ENCODE peak calls at places on chromosomes 3 and 15, in nine cellular contexts. M is HepG2, C is fibroblast of lung, Z is dorsolateral prefrontal cortex, K is A549, Y is GM23338, A is mucosa of descending colon, S is astrocyte, T is heart left ventricle. R is an unnamed sample.

GRCh38 chr3:105999856-106000255 is 131.0 kb upstream of the CBLB start:
- DNase-seq in M (no peak), C (no peak), Z (no peak), K (no peak), Y (no peak), A (no peak), S (no peak), T (no peak), R (no peak)

GRCh38 chr15:96331141-96331941 is 841 bp downstream of the NR2F2 start:
- DNase-seq in M (no peak), C (peak), Z (no peak), K (no peak), Y (no peak), A (no peak), S (peak), T (no peak), R (no peak)

GRCh38 chr15:73265536-73266153 is 103.1 kb downstream of the HCN4 start:
- DNase-seq in M (peak), C (peak), Z (peak), K (peak), Y (peak), A (peak), S (peak), T (no peak), R (no peak)

GRCh38 chr3:136266468-136266867 is 16.3 kb downstream of the PCCB start:
- DNase-seq in M (peak), C (peak), Z (no peak), K (peak), Y (no peak), A (no peak), S (peak), T (no peak), R (peak)

GRCh38 chr3:108820586-108820985 is 2.0 kb upstream of the TRAT1 start:
- DNase-seq in M (no peak), C (no peak), Z (no peak), K (no peak), Y (no peak), A (no peak), S (no peak), T (no peak), R (no peak)

GRCh38 chr15:96038650-96039049 is 291.9 kb upstream of the NR2F2 start:
- DNase-seq in M (no peak), C (no peak), Z (no peak), K (no peak), Y (no peak), A (no peak), S (peak), T (no peak), R (no peak)

GRCh38 chr15:52291204-52291603 is 4.4 kb downstream of the MYO5C start:
- DNase-seq in M (no peak), C (no peak), Z (no peak), K (no peak), Y (no peak), A (no peak), S (no peak), T (no peak), R (no peak)

GRCh38 chr15:90268415-90268814 is 2.9 kb downstream of the NGRN start:
- DNase-seq in M (no peak), C (no peak), Z (no peak), K (no peak), Y (peak), A (no peak), S (no peak), T (no peak), R (no peak)

GRCh38 chr15:88274534-88275460 is 18.3 kb upstream of the NTRK3 start:
- DNase-seq in M (peak), C (peak), Z (peak), K (peak), Y (peak), A (peak), S (no peak), T (peak), R (no peak)

GRCh38 chr15:68557469-68558317 is 21.1 kb upstream of the CORO2B start:
- DNase-seq in M (no peak), C (no peak), Z (no peak), K (no peak), Y (no peak), A (no peak), S (no peak), T (no peak), R (no peak)

GRCh38 chr3:191301017-191301416 is 28.2 kb upstream of the CCDC50 start:
- DNase-seq in M (no peak), C (no peak), Z (no peak), K (no peak), Y (no peak), A (no peak), S (no peak), T (no peak), R (no peak)

GRCh38 chr15:48962662-48963523 is 826 bp downstream of the SHC4 start:
- DNase-seq in M (no peak), C (peak), Z (peak), K (no peak), Y (peak), A (peak), S (no peak), T (no peak), R (no peak)

GRCh38 chr15:48966595-48967301 is 3.0 kb upstream of the SHC4 start:
- DNase-seq in M (no peak), C (peak), Z (no peak), K (no peak), Y (no peak), A (no peak), S (peak), T (no peak), R (no peak)

GRCh38 chr15:48964898-48965297 is 1.2 kb upstream of the SHC4 start:
- DNase-seq in M (no peak), C (no peak), Z (no peak), K (no peak), Y (no peak), A (no peak), S (no peak), T (no peak), R (no peak)

GRCh38 chr15:48965972-48966371 is 2.3 kb upstream of the SHC4 start:
- DNase-seq in M (no peak), C (peak), Z (no peak), K (peak), Y (no peak), A (no peak), S (no peak), T (no peak), R (no peak)

GRCh38 chr15:48963524-48964113 is at the start of gene SHC4:
- DNase-seq in M (peak), C (peak), Z (peak), K (peak), Y (peak), A (peak), S (peak), T (peak), R (no peak)
- H3K4me3 ChIP-seq in M (peak), C (peak), Z (peak), K (peak), Y (peak), A (no peak), S (peak), T (peak), R (peak)

DNA sequence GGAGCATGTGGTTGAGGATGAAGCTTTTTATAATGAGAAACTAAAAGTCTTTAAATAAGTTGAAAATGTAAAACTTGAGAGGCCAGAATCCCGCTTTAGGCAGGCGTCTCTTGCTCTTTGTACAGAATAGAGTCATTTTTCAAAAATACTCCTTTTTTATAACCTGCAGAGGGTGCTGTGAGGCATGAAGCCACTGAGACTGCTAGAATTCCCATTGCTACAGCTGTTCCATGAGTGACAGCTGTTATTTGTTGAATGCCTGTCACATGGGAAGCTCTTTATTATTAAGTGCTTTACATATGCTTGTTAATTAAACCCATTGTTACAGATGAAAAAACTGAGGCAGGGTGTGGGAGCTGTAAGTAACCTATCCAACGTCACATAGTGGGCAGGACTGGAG is 18.5 kb downstream of the MINAR1 start:
- DNase-seq in M (peak), C (no peak), Z (no peak), K (no peak), Y (peak), A (no peak), S (no peak), T (no peak), R (no peak)
- TF ChIP-seq CTCF in M (peak), C (no peak), Z (no peak), K (peak), Y (peak), A (no peak), S (peak), T (no peak), R (peak)

GRCh38 chr3:194206375-194206774 is 70.4 kb downstream of the HES1 start:
- DNase-seq in M (no peak), C (peak), Z (peak), K (no peak), Y (no peak), A (peak), S (peak), T (no peak), R (no peak)

GRCh38 chr3:194215392-194215791 is 79.4 kb downstream of the HES1 start:
- DNase-seq in M (no peak), C (no peak), Z (no peak), K (no peak), Y (no peak), A (no peak), S (no peak), T (no peak), R (no peak)

GRCh38 chr3:194208701-194209100 is 72.8 kb downstream of the HES1 start:
- DNase-seq in M (no peak), C (no peak), Z (no peak), K (no peak), Y (no peak), A (no peak), S (no peak), T (no peak), R (no peak)

GRCh38 chr3:194212869-194213320 is 76.9 kb downstream of the HES1 start:
- DNase-seq in M (no peak), C (no peak), Z (no peak), K (no peak), Y (peak), A (no peak), S (peak), T (no peak), R (no peak)

GRCh38 chr3:194212021-194212868 is 76.3 kb downstream of the HES1 start:
- DNase-seq in M (no peak), C (no peak), Z (no peak), K (no peak), Y (peak), A (no peak), S (no peak), T (no peak), R (no peak)
- H3K4me3 ChIP-seq in M (no peak), C (no peak), Z (no peak), K (no peak), Y (peak), A (no peak), S (no peak), T (no peak), R (no peak)

GRCh38 chr3:153760952-153761351 is 360.2 kb upstream of the ARHGEF26 start:
- DNase-seq in M (no peak), C (no peak), Z (no peak), K (no peak), Y (no peak), A (no peak), S (no peak), T (no peak), R (no peak)
- TF ChIP-seq CTCF in M (no peak), C (no peak), Z (no peak), K (no peak), Y (no peak), A (no peak), S (no peak), T (no peak), R (no peak)

GRCh38 chr3:59818033-59818936 is 768.5 kb upstream of the CFAP20DC start:
- DNase-seq in M (no peak), C (peak), Z (peak), K (peak), Y (no peak), A (peak), S (peak), T (peak), R (peak)

GRCh38 chr3:59812188-59812587 is 762.4 kb upstream of the CFAP20DC start:
- DNase-seq in M (no peak), C (no peak), Z (no peak), K (no peak), Y (no peak), A (no peak), S (no peak), T (no peak), R (no peak)

GRCh38 chr3:59812778-59813558 is 763.1 kb upstream of the CFAP20DC start:
- DNase-seq in M (no peak), C (no peak), Z (no peak), K (no peak), Y (peak), A (no peak), S (peak), T (no peak), R (no peak)

GRCh38 chr3:59817511-59817910 is 767.7 kb upstream of the CFAP20DC start:
- DNase-seq in M (no peak), C (no peak), Z (no peak), K (no peak), Y (no peak), A (no peak), S (no peak), T (no peak), R (no peak)

DNA sequence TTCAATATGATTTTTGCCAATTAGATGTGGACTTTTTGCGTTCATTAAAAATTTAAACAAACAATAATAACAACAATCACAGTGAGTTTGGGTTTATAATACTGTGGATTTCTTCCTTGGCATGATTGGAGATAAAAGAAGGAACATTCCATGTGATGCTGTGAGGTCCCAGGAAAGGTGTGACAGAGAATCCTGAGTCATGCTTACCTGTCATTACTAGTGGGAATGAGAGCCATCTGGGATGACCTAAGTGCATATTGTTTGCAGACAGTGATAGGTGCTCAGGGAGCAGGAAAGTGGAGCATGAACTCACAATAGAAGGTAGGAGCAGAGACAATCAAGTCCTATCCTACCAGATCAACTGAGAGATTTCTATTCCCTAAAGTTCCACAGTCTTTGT is 766.5 kb upstream of the CFAP20DC start:
- DNase-seq in M (no peak), C (no peak), Z (no peak), K (no peak), Y (no peak), A (no peak), S (no peak), T (no peak), R (no peak)
- H3K4me3 ChIP-seq in M (no peak), C (no peak), Z (no peak), K (no peak), Y (no peak), A (no peak), S (no peak), T (no peak), R (no peak)

DNA sequence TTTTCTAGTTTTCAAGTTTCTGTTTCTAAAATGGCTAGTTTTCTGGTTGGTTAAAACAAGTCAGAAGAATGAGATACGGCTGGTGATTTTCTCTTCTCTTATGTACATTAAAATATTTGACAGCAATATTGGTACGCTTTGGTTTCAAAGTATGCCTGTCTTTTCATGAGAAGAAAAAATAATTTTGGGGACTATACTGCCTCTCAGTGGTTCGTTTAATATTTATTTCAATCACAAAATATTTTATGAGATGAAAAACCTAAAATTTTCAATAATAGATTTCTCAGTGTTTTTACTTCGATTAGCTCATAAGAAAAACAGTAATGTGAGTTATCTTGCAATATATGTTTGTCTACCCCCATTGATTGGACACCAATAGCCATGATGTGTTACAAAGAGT is 72.8 kb upstream of the AADACL2 start:
- DNase-seq in M (no peak), C (peak), Z (no peak), K (no peak), Y (no peak), A (no peak), S (no peak), T (no peak), R (no peak)
- TF ChIP-seq CTCF in M (no peak), C (no peak), Z (peak), K (peak), Y (no peak), A (no peak), S (no peak), T (no peak), R (no peak)

DNA sequence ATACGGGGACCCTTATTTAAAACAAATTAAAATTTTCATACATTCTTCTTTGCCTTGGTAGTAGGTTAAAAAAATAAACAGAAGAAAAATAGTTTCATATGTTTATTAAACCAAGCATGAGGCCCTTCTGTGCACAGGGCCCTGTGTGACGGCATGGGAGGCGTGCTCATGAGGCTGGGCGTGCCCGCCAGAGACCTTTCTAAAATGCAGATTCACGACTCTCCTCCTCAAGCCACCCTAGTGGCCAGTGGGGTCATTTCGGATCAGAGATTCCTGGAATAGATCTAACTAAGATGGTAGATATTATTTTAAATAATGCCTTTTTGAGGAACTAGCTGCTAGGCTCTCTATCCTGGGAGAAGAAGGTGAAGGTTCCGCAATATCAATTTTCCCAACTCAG is 35.3 kb downstream of the MASP1 start:
- DNase-seq in M (no peak), C (no peak), Z (no peak), K (no peak), Y (peak), A (no peak), S (no peak), T (no peak), R (no peak)
- H3K4me3 ChIP-seq in M (no peak), C (no peak), Z (no peak), K (no peak), Y (no peak), A (no peak), S (no peak), T (no peak), R (no peak)

GRCh38 chr3:147940846-147941245 is 531.7 kb downstream of the ZIC1 start:
- DNase-seq in M (no peak), C (no peak), Z (no peak), K (no peak), Y (no peak), A (no peak), S (no peak), T (no peak), R (no peak)

GRCh38 chr3:147941984-147942383 is 532.8 kb downstream of the ZIC1 start:
- DNase-seq in M (no peak), C (no peak), Z (no peak), K (no peak), Y (no peak), A (no peak), S (no peak), T (no peak), R (no peak)

GRCh38 chr3:147940400-147940799 is 531.2 kb downstream of the ZIC1 start:
- DNase-seq in M (no peak), C (peak), Z (no peak), K (no peak), Y (no peak), A (no peak), S (no peak), T (no peak), R (no peak)

GRCh38 chr3:147943265-147943945 is 534.2 kb downstream of the ZIC1 start:
- DNase-seq in M (no peak), C (peak), Z (no peak), K (peak), Y (no peak), A (no peak), S (peak), T (no peak), R (peak)

DNA sequence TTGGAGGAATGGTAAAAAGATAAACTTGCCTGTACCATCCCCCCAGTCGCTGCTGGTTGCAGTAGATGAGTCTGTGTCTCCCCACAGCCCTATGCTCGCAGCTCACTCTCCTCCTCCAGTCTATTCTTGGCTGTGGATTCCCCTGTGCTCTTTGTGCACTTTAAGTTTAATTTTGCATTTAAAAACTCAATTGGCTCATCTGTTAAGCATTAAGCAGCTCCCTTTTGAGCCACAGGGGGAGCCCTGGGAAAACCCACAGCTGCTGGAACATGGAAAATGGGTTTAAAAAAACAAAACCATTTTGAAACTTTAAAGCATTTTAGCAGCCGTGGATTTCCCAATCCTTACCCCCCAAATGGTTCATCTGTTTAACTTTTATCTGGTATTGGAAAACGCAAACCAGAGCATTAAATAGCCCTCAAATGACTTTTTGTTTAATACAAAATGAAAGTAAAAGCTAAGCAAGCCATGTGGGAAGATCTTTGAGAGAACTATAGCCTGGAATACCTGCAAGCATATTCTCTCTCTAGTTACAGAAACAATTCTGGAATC is 536.9 kb downstream of the ZIC1 start:
- DNase-seq in M (peak), C (peak), Z (peak), K (peak), Y (peak), A (peak), S (peak), T (peak), R (peak)
- TF ChIP-seq CTCF in M (peak), C (peak), Z (peak), K (peak), Y (peak), A (peak), S (peak), T (peak), R (peak)